ENCODE peak calls at places on chromosome 21, in five cellular contexts. A is SHP77 treated with DMSO at 0.1 percent for 48 hours, J is EH, U is D341Med, X is HCEC 1CT. E is an unnamed sample.

GRCh38 chr21:43269461-43269860 is 100.7 kb downstream of the CRYAA start:
- DNase-seq in A (no peak), J (no peak), U (peak; percentile 60), X (no peak), E (peak; percentile 47)

GRCh38 chr21:28884481-28884880 is 108.2 kb downstream of the LTN1 start:
- DNase-seq in A (no peak), J (peak; percentile 37), U (no peak), X (no peak), E (no peak)

GRCh38 chr21:37266515-37267221 is 466 bp downstream of the VPS26C start:
- DNase-seq in A (peak; percentile 23), J (peak; percentile 48), U (peak; percentile 67), X (peak; percentile 24), E (no peak)

GRCh38 chr21:45299864-45300785 is 12.4 kb upstream of the POFUT2 start:
- DNase-seq in A (no peak), J (peak; percentile 96), U (no peak), X (no peak), E (no peak)

GRCh38 chr21:41659791-41660560 is 106.9 kb downstream of the RIPK4 start:
- DNase-seq in A (no peak), J (peak; percentile 46), U (peak; percentile 12), X (no peak), E (no peak)

GRCh38 chr21:33884361-33885157 is 31.0 kb downstream of the ATP5PO start:
- DNase-seq in A (no peak), J (peak; percentile 91), U (no peak), X (no peak), E (no peak)

GRCh38 chr21:32391755-32392154 is 1.1 kb downstream of the URB1 start:
- DNase-seq in A (no peak), J (no peak), U (no peak), X (no peak), E (no peak)

GRCh38 chr21:39666026-39666425 is 53.3 kb downstream of the B3GALT5 start:
- DNase-seq in A (no peak), J (no peak), U (no peak), X (no peak), E (no peak)

GRCh38 chr21:37578471-37579126 is 212.0 kb downstream of the DYRK1A start:
- DNase-seq in A (no peak), J (no peak), U (no peak), X (no peak), E (no peak)

GRCh38 chr21:42565206-42565810 is 51.7 kb downstream of the SLC37A1 start:
- DNase-seq in A (no peak), J (no peak), U (no peak), X (no peak), E (peak; percentile 4)

GRCh38 chr21:33449650-33450049 is 30.1 kb downstream of the TMEM50B start:
- DNase-seq in A (no peak), J (no peak), U (no peak), X (no peak), E (no peak)

GRCh38 chr21:41622831-41623548 is 115.0 kb upstream of the TMPRSS2 start:
- DNase-seq in A (no peak), J (no peak), U (no peak), X (no peak), E (no peak)

GRCh38 chr21:45560106-45561021 is 18.1 kb upstream of the SLC19A1 start:
- DNase-seq in A (no peak), J (no peak), U (peak; percentile 18), X (no peak), E (peak; percentile 3)

GRCh38 chr21:29133241-29133640 is 2.8 kb downstream of the MAP3K7CL start:
- DNase-seq in A (no peak), J (no peak), U (no peak), X (no peak), E (no peak)

GRCh38 chr21:37877171-37877570 is 39.1 kb downstream of the KCNJ6 start:
- DNase-seq in A (no peak), J (peak; percentile 72), U (no peak), X (no peak), E (no peak)

GRCh38 chr21:28431022-28431421 is 561.7 kb downstream of the LTN1 start:
- DNase-seq in A (no peak), J (peak; percentile 77), U (no peak), X (peak; percentile 59), E (no peak)

GRCh38 chr21:31194510-31195293 is 149.4 kb downstream of the TIAM1 start:
- DNase-seq in A (no peak), J (no peak), U (no peak), X (no peak), E (no peak)

GRCh38 chr21:42062543-42063022 is 8.5 kb upstream of the UMODL1 start:
- DNase-seq in A (no peak), J (no peak), U (no peak), X (no peak), E (peak; percentile 54)

GRCh38 chr21:26842976-26843911 is 2.0 kb downstream of the ADAMTS1 start:
- DNase-seq in A (no peak), J (peak; percentile 96), U (peak; percentile 60), X (peak; percentile 96), E (no peak)

GRCh38 chr21:39018730-39019129 is 164.5 kb downstream of the PSMG1 start:
- DNase-seq in A (no peak), J (no peak), U (no peak), X (no peak), E (no peak)

GRCh38 chr21:34919406-34919805 is 129.7 kb downstream of the RUNX1 start:
- DNase-seq in A (no peak), J (no peak), U (no peak), X (no peak), E (no peak)

GRCh38 chr21:29114765-29115164 is 15.7 kb upstream of the MAP3K7CL start:
- DNase-seq in A (no peak), J (peak; percentile 88), U (no peak), X (peak; percentile 95), E (no peak)

GRCh38 chr21:32403201-32403701 is 9.3 kb upstream of the EVA1C start:
- DNase-seq in A (peak; percentile 19), J (peak; percentile 76), U (peak; percentile 76), X (peak; percentile 55), E (peak; percentile 71)

GRCh38 chr21:20507783-20508182 is 490.4 kb upstream of the NCAM2 start:
- DNase-seq in A (no peak), J (no peak), U (no peak), X (no peak), E (no peak)

GRCh38 chr21:18411565-18411964 is 8.0 kb upstream of the TMPRSS15 start:
- DNase-seq in A (no peak), J (no peak), U (no peak), X (no peak), E (no peak)

GRCh38 chr21:42654913-42655796 is 1.7 kb downstream of the PDE9A start:
- DNase-seq in A (no peak), J (no peak), U (no peak), X (no peak), E (no peak)

GRCh38 chr21:45591619-45592207 is 49.5 kb upstream of the SLC19A1 start:
- DNase-seq in A (no peak), J (no peak), U (no peak), X (no peak), E (no peak)

GRCh38 chr21:15617968-15618367 is 111.8 kb upstream of the USP25 start:
- DNase-seq in A (no peak), J (peak; percentile 67), U (no peak), X (peak; percentile 47), E (no peak)

GRCh38 chr21:38766987-38767722 is 38.6 kb upstream of the ETS2 start:
- DNase-seq in A (no peak), J (no peak), U (no peak), X (no peak), E (no peak)

GRCh38 chr21:39527067-39527595 is 75.4 kb downstream of the SH3BGR start:
- DNase-seq in A (no peak), J (no peak), U (no peak), X (no peak), E (no peak)

GRCh38 chr21:35059742-35060141 is 10.6 kb upstream of the RUNX1 start:
- DNase-seq in A (no peak), J (peak; percentile 87), U (no peak), X (peak; percentile 51), E (no peak)

E was measured in WERI-Rb-1.